ENCODE peak calls at places on chromosomes 5 and 9, in four cellular contexts. Y is GM12891, Q is GM12878, A is K562. C is an unnamed sample.

GRCh38 chr5:154390746-154391359 is 54.9 kb upstream of the SAP30L start:
- DNase-seq in Y (no peak), Q (no peak), A (no peak), C (no peak)

GRCh38 chr9:92206490-92206889 is 87.0 kb downstream of the IARS1 start:
- DNase-seq in Y (no peak), Q (no peak), A (no peak), C (no peak)

GRCh38 chr9:129836342-129837007 is 1.2 kb downstream of the USP20 start:
- DNase-seq in Y (no peak), Q (no peak), A (no peak), C (no peak)

GRCh38 chr9:81671880-81672280 is 17.5 kb downstream of the TLE1 start:
- DNase-seq in Y (no peak), Q (no peak), A (no peak), C (no peak)

GRCh38 chr5:79284852-79285251 is 48.9 kb downstream of the JMY start:
- DNase-seq in Y (no peak), Q (no peak), A (no peak), C (no peak)

GRCh38 chr9:127333326-127334064 is 63.5 kb upstream of the SLC2A8 start:
- DNase-seq in Y (no peak), Q (no peak), A (no peak), C (no peak)

GRCh38 chr5:139651863-139652787 is 4.0 kb downstream of the CXXC5 start:
- DNase-seq in Y (peak; percentile 90), Q (peak; percentile 85), A (peak; percentile 87), C (no peak)

GRCh38 chr5:75460532-75460931 is 50.9 kb downstream of the CERT1 start:
- DNase-seq in Y (no peak), Q (no peak), A (no peak), C (no peak)

GRCh38 chr5:116436674-116437350 is 137.8 kb downstream of the SEMA6A start:
- DNase-seq in Y (no peak), Q (no peak), A (no peak), C (no peak)

GRCh38 chr9:35774907-35775635 is 16.3 kb upstream of the NPR2 start:
- DNase-seq in Y (no peak), Q (no peak), A (no peak), C (peak; percentile 83)

GRCh38 chr5:30505014-30505886 is 688.2 kb upstream of the CDH6 start:
- DNase-seq in Y (no peak), Q (no peak), A (no peak), C (no peak)

GRCh38 chr9:122213589-122214413 is 15.0 kb downstream of the LHX6 start:
- DNase-seq in Y (peak; percentile 78), Q (no peak), A (peak; percentile 99), C (peak; percentile 34)

GRCh38 chr5:132776932-132777208 is 169 bp downstream of the SEPTIN8 start:
- DNase-seq in Y (no peak), Q (no peak), A (no peak), C (no peak)

GRCh38 chr9:65409471-65409980 is 124.5 kb upstream of the FOXD4L5 start:
- DNase-seq in Y (no peak), Q (no peak), A (no peak), C (no peak)

GRCh38 chr5:40367260-40367659 is 312.5 kb upstream of the PTGER4 start:
- DNase-seq in Y (no peak), Q (no peak), A (no peak), C (no peak)

GRCh38 chr5:115379622-115380344 is 83.3 kb upstream of the CCDC112 start:
- DNase-seq in Y (no peak), Q (peak; percentile 24), A (no peak), C (no peak)

GRCh38 chr9:125683486-125683885 is 23.5 kb downstream of the MAPKAP1 start:
- DNase-seq in Y (no peak), Q (no peak), A (no peak), C (no peak)

GRCh38 chr9:7739595-7739994 is 60.0 kb downstream of the DMAC1 start:
- DNase-seq in Y (no peak), Q (no peak), A (no peak), C (no peak)

GRCh38 chr5:114924784-114925183 is 244.9 kb downstream of the TRIM36 start:
- DNase-seq in Y (no peak), Q (no peak), A (no peak), C (no peak)

GRCh38 chr5:16135506-16135905 is 44.1 kb downstream of the MARCHF11 start:
- DNase-seq in Y (no peak), Q (no peak), A (no peak), C (no peak)

GRCh38 chr5:142549834-142550233 is 136.1 kb downstream of the FGF1 start:
- DNase-seq in Y (no peak), Q (no peak), A (no peak), C (no peak)

GRCh38 chr5:173972844-173973613 is 15.9 kb upstream of the C5orf47 start:
- DNase-seq in Y (peak; percentile 77), Q (peak; percentile 40), A (peak; percentile 81), C (peak; percentile 38)

GRCh38 chr5:145246961-145247744 is 588.0 kb downstream of the PRELID2 start:
- DNase-seq in Y (no peak), Q (no peak), A (no peak), C (no peak)

GRCh38 chr5:160547061-160547460 is 125.4 kb downstream of the PTTG1 start:
- DNase-seq in Y (no peak), Q (no peak), A (no peak), C (no peak)

GRCh38 chr5:179716286-179716685 is 16.3 kb upstream of the MAML1 start:
- DNase-seq in Y (no peak), Q (no peak), A (no peak), C (no peak)

GRCh38 chr5:90558344-90559192 is at the start of gene ADGRV1:
- DNase-seq in Y (peak; percentile 25), Q (no peak), A (peak; percentile 77), C (no peak)

GRCh38 chr9:84711398-84711777 is 41.9 kb downstream of the NTRK2 start:
- DNase-seq in Y (no peak), Q (no peak), A (no peak), C (no peak)

GRCh38 chr5:72184408-72184807 is 77.1 kb downstream of the MAP1B start:
- DNase-seq in Y (no peak), Q (no peak), A (no peak), C (no peak)

GRCh38 chr5:111582962-111583669 is 70.8 kb upstream of the STARD4 start:
- DNase-seq in Y (no peak), Q (no peak), A (no peak), C (peak; percentile 35)

GRCh38 chr9:98370976-98371315 is 115.5 kb upstream of the TBC1D2 start:
- DNase-seq in Y (no peak), Q (no peak), A (no peak), C (no peak)

GRCh38 chr5:37553720-37554402 is 174.7 kb downstream of the WDR70 start:
- DNase-seq in Y (no peak), Q (no peak), A (no peak), C (no peak)

GRCh38 chr5:73280821-73281746 is 108.1 kb downstream of the TMEM174 start:
- DNase-seq in Y (no peak), Q (no peak), A (no peak), C (no peak)

GRCh38 chr9:79266986-79267385 is 304.8 kb upstream of the TLE4 start:
- DNase-seq in Y (no peak), Q (no peak), A (no peak), C (no peak)

DNA sequence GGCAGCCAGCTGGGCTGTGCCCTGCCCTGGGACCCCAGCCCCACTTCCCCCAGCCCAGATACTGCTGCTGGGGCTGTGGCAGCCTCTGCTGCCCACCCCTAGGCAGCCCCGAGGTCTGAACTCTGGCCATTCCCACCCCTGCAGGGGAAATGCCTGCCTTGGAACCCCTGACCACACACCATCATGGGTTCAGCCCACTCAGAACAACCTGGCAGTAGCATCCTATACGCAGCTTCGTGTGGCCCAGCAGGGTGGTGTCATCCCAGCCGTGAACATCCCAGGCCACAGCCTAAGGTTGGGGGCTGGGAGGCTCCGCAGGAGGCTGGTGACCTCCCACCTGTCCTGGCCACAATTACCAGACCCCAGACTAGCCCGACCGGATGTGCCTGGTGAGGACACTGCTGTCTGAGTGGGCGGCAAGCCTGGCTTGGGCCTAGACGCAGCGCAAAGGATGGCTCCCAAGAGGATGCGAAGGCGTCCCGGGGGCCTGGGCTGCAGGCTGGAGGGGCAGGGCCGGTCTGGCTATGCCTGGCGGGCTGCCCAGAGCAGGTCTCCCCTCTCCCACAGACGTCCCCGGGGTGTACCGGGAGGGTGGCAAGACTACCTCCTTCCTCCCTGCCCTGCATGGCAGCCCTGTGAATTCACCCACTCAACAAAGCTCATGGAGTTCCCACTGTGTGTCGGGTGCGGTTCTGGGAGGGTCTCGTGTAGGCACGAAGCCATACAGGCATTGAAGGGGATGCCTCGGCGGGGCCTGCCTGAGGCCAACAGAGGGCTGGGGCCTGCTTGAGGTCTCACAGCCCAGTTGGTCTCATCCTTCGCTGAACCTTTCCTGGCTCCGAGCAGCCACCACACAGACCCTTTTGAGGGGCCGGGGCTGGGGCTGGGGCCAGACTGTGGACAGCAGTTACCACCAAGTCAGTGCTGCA is 1.5 kb upstream of the SLC34A3 start:
- DNase-seq in Y (no peak), Q (no peak), A (no peak), C (no peak)
- TF ChIP-seq SPI1 in Y (no peak), Q (no peak), A (no peak), C (no peak)

GRCh38 chr9:4117835-4118610 is 181.8 kb downstream of the GLIS3 start:
- DNase-seq in Y (peak; percentile 39), Q (no peak), A (peak; percentile 61), C (peak; percentile 2)

GRCh38 chr9:4116708-4117460 is 183.0 kb downstream of the GLIS3 start:
- DNase-seq in Y (no peak), Q (no peak), A (no peak), C (no peak)

GRCh38 chr9:4113711-4114110 is 186.2 kb downstream of the GLIS3 start:
- DNase-seq in Y (no peak), Q (no peak), A (no peak), C (no peak)

GRCh38 chr9:4114569-4115505 is 185.0 kb downstream of the GLIS3 start:
- DNase-seq in Y (no peak), Q (no peak), A (no peak), C (no peak)

GRCh38 chr9:4116091-4116581 is 183.7 kb downstream of the GLIS3 start:
- DNase-seq in Y (no peak), Q (no peak), A (no peak), C (no peak)
- TF ChIP-seq SPI1 in Y (no peak), Q (no peak), A (no peak), C (no peak)

GRCh38 chr5:38670878-38671277 is 114.4 kb upstream of the LIFR start:
- DNase-seq in Y (no peak), Q (no peak), A (no peak), C (no peak)
- TF ChIP-seq SPI1 in Y (no peak), Q (no peak), A (no peak), C (no peak)

DNA sequence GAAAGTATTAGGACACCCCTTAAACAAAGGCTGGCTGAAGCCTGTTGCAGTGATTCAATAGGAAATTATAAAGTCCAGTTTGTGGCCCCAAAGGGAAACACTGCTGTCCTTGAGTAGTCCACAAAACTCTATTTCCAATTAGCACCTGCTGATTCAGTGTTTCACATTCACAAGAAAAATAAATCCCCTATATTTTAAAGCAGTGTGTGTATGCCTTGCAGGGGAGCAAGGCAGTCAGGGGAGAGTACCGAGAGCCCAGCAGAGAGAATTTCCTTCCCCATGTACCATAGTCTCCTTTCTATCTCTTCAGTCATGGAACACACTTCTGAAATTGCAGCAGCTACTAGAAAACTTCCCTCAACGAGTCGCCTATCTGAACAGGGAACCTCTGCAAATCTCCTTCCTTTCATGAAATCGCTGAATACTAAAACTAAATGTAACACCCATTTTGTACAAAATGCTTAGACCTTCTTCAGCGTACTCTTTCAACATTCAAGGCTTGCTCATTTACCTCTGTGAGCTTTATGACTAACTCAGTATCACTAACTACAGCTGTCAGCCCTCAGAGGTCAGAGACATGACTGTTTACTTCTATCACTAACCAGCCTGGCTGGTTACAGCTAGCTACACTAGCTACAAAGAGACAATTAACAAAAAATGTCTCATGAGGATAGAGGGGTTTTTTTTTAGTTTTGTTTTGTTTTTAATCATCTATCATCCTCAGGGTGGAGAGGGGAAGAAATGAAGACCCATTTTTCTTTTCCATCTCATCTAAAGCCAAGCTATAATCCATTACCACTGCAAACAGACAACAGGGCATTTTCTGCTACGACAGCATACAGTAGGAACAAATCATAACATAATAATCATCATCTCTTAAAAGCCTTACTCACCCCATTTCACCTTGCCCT is 188.7 kb downstream of the EBF1 start:
- DNase-seq in Y (no peak), Q (no peak), A (no peak), C (no peak)
- TF ChIP-seq SPI1 in Y (no peak), Q (no peak), A (no peak), C (no peak)